ENCODE peak calls at places on chromosome 1, in six cellular contexts. P is HepG2, F is HCT116, Z is K562, O is H1, Q is GM12878. K is an unnamed sample.

GRCh38 chr1:180157576-180158057 is 2.9 kb downstream of the QSOX1 start:
- DNase-seq in P (peak; percentile 92), F (no peak), Z (no peak), O (no peak), Q (no peak), K (no peak)

GRCh38 chr1:179794146-179794545 is 51.1 kb downstream of the FAM163A start:
- DNase-seq in P (no peak), F (no peak), Z (no peak), O (no peak), Q (no peak), K (no peak)

GRCh38 chr1:214583824-214584554 is 19.0 kb upstream of the CENPF start:
- DNase-seq in P (no peak), F (no peak), Z (no peak), O (no peak), Q (no peak), K (no peak)

GRCh38 chr1:214958491-214958890 is 124.0 kb upstream of the KCNK2 start:
- DNase-seq in P (no peak), F (no peak), Z (no peak), O (no peak), Q (no peak), K (no peak)

GRCh38 chr1:162663589-162664030 is 31.3 kb downstream of the DDR2 start:
- DNase-seq in P (no peak), F (no peak), Z (no peak), O (no peak), Q (no peak), K (peak; percentile 27)

GRCh38 chr1:96416111-96416595 is 305.4 kb upstream of the PTBP2 start:
- DNase-seq in P (no peak), F (no peak), Z (no peak), O (no peak), Q (no peak), K (no peak)

GRCh38 chr1:48744032-48744431 is 32.7 kb downstream of the BEND5 start:
- DNase-seq in P (no peak), F (no peak), Z (no peak), O (no peak), Q (no peak), K (no peak)

GRCh38 chr1:219999821-220000220 is 46.5 kb downstream of the EPRS1 start:
- DNase-seq in P (no peak), F (no peak), Z (no peak), O (no peak), Q (no peak), K (no peak)

GRCh38 chr1:22754106-22754768 is 43.6 kb downstream of the EPHB2 start:
- DNase-seq in P (no peak), F (no peak), Z (no peak), O (no peak), Q (peak; percentile 58), K (no peak)

GRCh38 chr1:3468236-3469103 is 14.0 kb downstream of the ARHGEF16 start:
- DNase-seq in P (no peak), F (no peak), Z (no peak), O (no peak), Q (no peak), K (no peak)

GRCh38 chr1:76269175-76269574 is 194.6 kb downstream of the ST6GALNAC3 start:
- DNase-seq in P (no peak), F (no peak), Z (no peak), O (no peak), Q (no peak), K (no peak)

GRCh38 chr1:102970496-102971078 is 137.7 kb downstream of the COL11A1 start:
- DNase-seq in P (peak; percentile 57), F (peak; percentile 51), Z (peak; percentile 9), O (no peak), Q (no peak), K (peak; percentile 69)

GRCh38 chr1:51648180-51649109 is 31.6 kb downstream of the OSBPL9 start:
- DNase-seq in P (peak; percentile 66), F (no peak), Z (peak; percentile 71), O (no peak), Q (no peak), K (no peak)
- TF ChIP-seq ZNF274 in P (no peak), F (no peak), Z (no peak), O (no peak), Q (no peak), K (no peak)

GRCh38 chr1:54370287-54371003 is 35.7 kb downstream of the SSBP3 start:
- DNase-seq in P (no peak), F (no peak), Z (no peak), O (no peak), Q (no peak), K (no peak)
- H3K4me3 ChIP-seq in P (no peak overlapping the region), F (no peak overlapping the region), Z (no peak overlapping the region), O (no peak overlapping the region), Q (no peak overlapping the region), K (no peak overlapping the region)

DNA sequence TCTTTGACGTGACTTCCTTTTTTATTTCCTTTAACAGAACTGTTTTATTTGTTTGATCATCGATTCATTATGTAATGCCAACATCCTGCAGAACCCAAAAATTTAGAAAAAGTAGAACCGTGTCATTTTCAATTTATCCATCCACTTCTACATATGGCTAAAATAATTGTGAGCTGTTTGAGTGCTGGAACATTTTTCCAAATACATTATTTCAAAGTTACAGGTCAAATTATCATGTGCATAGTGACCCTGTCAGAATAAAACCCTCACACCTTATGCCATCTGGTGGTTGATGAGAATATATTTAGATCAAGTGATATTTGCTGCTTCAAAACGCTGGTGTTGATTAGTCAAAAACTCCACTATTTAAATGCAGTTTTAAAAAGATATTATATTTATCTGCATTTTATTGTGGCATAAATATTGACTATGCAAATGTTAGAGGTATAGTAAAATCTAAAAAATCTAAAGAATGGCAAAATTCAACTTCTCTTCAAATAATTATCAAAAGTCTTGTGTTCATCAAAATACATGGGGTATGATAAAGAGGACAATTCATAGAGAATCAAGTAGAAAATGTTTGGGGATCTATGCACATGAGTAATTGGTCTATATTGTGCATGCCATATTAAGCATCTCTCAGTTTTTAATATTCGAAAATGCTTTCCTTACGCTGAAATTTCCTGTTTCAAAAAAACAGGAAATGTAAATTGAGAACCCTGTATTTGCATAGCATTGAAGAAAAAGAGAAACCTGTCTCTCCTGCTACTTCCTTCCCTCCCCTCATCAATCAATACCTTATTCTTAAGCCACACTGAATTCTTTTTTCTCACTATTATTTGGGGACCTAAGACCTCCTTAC is 39.7 kb downstream of the UBE2U start:
- DNase-seq in P (peak; percentile 14), F (peak; percentile 40), Z (peak; percentile 19), O (no peak), Q (no peak), K (no peak)
- H3K9ac ChIP-seq in P (no peak overlapping the region), F (no peak overlapping the region), Z (no peak overlapping the region), O (no peak overlapping the region), Q (no peak overlapping the region), K (no peak overlapping the region)

GRCh38 chr1:160954158-160955104 is at the start of gene ITLN2:
- DNase-seq in P (peak; percentile 67), F (peak; percentile 45), Z (peak; percentile 62), O (no peak), Q (peak; percentile 16), K (peak; percentile 79)
- TF ChIP-seq ZNF274 in P (no peak), F (no peak), Z (no peak), O (no peak), Q (no peak), K (no peak)

GRCh38 chr1:41918450-41919043 is at the start of gene HIVEP3:
- DNase-seq in P (no peak), F (no peak), Z (no peak), O (no peak), Q (no peak), K (no peak)

GRCh38 chr1:41919131-41919530 is 409 bp upstream of the HIVEP3 start:
- DNase-seq in P (no peak), F (no peak), Z (no peak), O (no peak), Q (no peak), K (no peak)

GRCh38 chr1:41915786-41916571 is 2.7 kb downstream of the HIVEP3 start:
- DNase-seq in P (no peak), F (no peak), Z (no peak), O (no peak), Q (no peak), K (no peak)

GRCh38 chr1:41917835-41918449 is 780 bp downstream of the HIVEP3 start:
- DNase-seq in P (no peak), F (no peak), Z (no peak), O (no peak), Q (no peak), K (no peak)

GRCh38 chr1:41917051-41917530 is 1.6 kb downstream of the HIVEP3 start:
- DNase-seq in P (no peak), F (no peak), Z (no peak), O (no peak), Q (no peak), K (no peak)
- H3K4me3 ChIP-seq in P (no peak overlapping the region), F (peak overlapping the region; percentile 63), Z (no peak overlapping the region), O (no peak overlapping the region), Q (peak overlapping the region; percentile 65), K (peak overlapping the region; percentile 49)

GRCh38 chr1:164748253-164748899 is 189.4 kb downstream of the PBX1 start:
- DNase-seq in P (peak; percentile 10), F (peak; percentile 78), Z (no peak), O (no peak), Q (no peak), K (no peak)
- H3K9ac ChIP-seq in P (no peak overlapping the region), F (peak overlapping the region; percentile 40), Z (no peak overlapping the region), O (no peak overlapping the region), Q (no peak overlapping the region), K (no peak overlapping the region)

DNA sequence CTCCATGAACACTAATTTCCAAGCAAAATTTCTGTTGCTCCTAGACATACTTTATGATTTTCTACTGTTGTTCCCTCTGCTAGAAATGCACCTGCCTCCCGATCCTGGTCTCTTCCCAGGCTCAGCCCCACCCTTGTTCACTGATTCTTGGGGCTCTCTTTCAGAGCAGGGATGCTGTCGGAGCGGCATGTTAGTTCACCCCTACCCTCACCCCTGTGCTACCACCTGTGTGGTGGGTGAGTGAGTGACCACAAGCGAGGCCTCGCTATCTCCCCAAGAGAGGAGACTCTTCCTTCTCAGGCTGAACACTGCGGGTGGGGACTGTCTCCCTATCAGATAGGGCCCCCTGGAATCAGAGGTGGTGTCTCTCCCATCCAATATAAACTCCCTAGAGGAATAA is 4.9 kb upstream of the S100A8 start:
- DNase-seq in P (no peak), F (no peak), Z (no peak), O (no peak), Q (no peak), K (no peak)
- TF ChIP-seq ZNF274 in P (no peak), F (no peak), Z (no peak), O (no peak), Q (no peak), K (no peak)

GRCh38 chr1:207817778-207818751 is 66.2 kb downstream of the CD46 start:
- DNase-seq in P (no peak), F (no peak), Z (peak; percentile 83), O (no peak), Q (no peak), K (no peak)
- H3K4me3 ChIP-seq in P (no peak overlapping the region), F (no peak overlapping the region), Z (no peak overlapping the region), O (no peak overlapping the region), Q (no peak overlapping the region), K (no peak overlapping the region)